ENCODE peak calls at places on chromosomes 12 and 14, in nine cellular contexts. J is SK-N-SH, V is stomach, D is upper lobe of left lung, N is breast epithelium, M is GM12891, G is HL-60, O is endothelial cell of umbilical vein, U is HepG2. L is an unnamed sample.

GRCh38 chr14:55116246-55117030 is 12.6 kb upstream of the LGALS3 start:
- DNase-seq in J (no peak), V (peak; percentile 62), D (no peak), N (no peak), M (no peak), G (peak; percentile 48), O (no peak), U (peak; percentile 63), L (peak; percentile 63)

GRCh38 chr14:54652188-54652889 is 85.4 kb downstream of the SAMD4A start:
- DNase-seq in J (no peak), V (peak; percentile 74), D (no peak), N (peak; percentile 75), M (no peak), G (no peak), O (peak; percentile 96), U (peak; percentile 91), L (peak; percentile 68)

GRCh38 chr12:66964629-66965028 is 285.8 kb upstream of the GRIP1 start:
- DNase-seq in J (no peak), V (no peak), D (no peak), N (no peak), M (no peak), G (no peak), O (no peak), U (no peak), L (no peak)

GRCh38 chr12:126685636-126686035 is 1581.3 kb upstream of the TMEM132C start:
- DNase-seq in J (no peak), V (no peak), D (no peak), N (no peak), M (no peak), G (no peak), O (no peak), U (no peak), L (no peak)

GRCh38 chr12:132426349-132427176 is 63.4 kb upstream of the FBRSL1 start:
- DNase-seq in J (no peak), V (no peak), D (peak; percentile 42), N (no peak), M (no peak), G (no peak), O (no peak), U (peak; percentile 47), L (no peak)

GRCh38 chr12:62123721-62124203 is 136.4 kb upstream of the USP15 start:
- DNase-seq in J (peak; percentile 11), V (peak; percentile 31), D (no peak), N (no peak), M (no peak), G (peak; percentile 23), O (peak; percentile 31), U (peak; percentile 31), L (peak; percentile 15)

GRCh38 chr12:64103821-64104220 is 118.3 kb downstream of the KICS2 start:
- DNase-seq in J (no peak), V (no peak), D (no peak), N (no peak), M (no peak), G (no peak), O (no peak), U (no peak), L (no peak)

GRCh38 chr12:49503674-49504180 is 35.1 kb upstream of the KCNH3 start:
- DNase-seq in J (no peak), V (peak; percentile 70), D (no peak), N (no peak), M (no peak), G (no peak), O (peak; percentile 94), U (no peak), L (peak; percentile 55)

GRCh38 chr12:71161575-71161974 is 3.8 kb upstream of the TSPAN8 start:
- DNase-seq in J (no peak), V (no peak), D (no peak), N (no peak), M (no peak), G (no peak), O (no peak), U (no peak), L (no peak)

GRCh38 chr12:7108042-7108927 is 729 bp downstream of the C1RL start:
- DNase-seq in J (peak; percentile 70), V (peak; percentile 79), D (peak; percentile 92), N (peak; percentile 73), M (peak; percentile 79), G (peak; percentile 94), O (peak; percentile 28), U (peak; percentile 69), L (peak; percentile 88)

GRCh38 chr14:106029959-106030358 is 503.6 kb downstream of the TMEM121 start:
- DNase-seq in J (no peak), V (no peak), D (no peak), N (no peak), M (no peak), G (no peak), O (no peak), U (no peak), L (no peak)

GRCh38 chr14:51539571-51540037 is 112.1 kb upstream of the FRMD6 start:
- DNase-seq in J (no peak), V (no peak), D (no peak), N (no peak), M (no peak), G (no peak), O (peak; percentile 82), U (no peak), L (no peak)

GRCh38 chr12:78778339-78778738 is 86.2 kb upstream of the SYT1 start:
- DNase-seq in J (no peak), V (no peak), D (no peak), N (no peak), M (no peak), G (no peak), O (no peak), U (no peak), L (no peak)

GRCh38 chr14:91041450-91041849 is 19.0 kb downstream of the RPS6KA5 start:
- DNase-seq in J (no peak), V (no peak), D (no peak), N (no peak), M (no peak), G (no peak), O (no peak), U (no peak), L (no peak)

GRCh38 chr12:107467716-107468115 is 217.9 kb upstream of the PWP1 start:
- DNase-seq in J (no peak), V (no peak), D (no peak), N (no peak), M (no peak), G (no peak), O (no peak), U (no peak), L (no peak)

GRCh38 chr12:123794027-123794426 is 31.9 kb downstream of the DNAH10 start:
- DNase-seq in J (no peak), V (no peak), D (no peak), N (no peak), M (no peak), G (no peak), O (no peak), U (no peak), L (no peak)

DNA sequence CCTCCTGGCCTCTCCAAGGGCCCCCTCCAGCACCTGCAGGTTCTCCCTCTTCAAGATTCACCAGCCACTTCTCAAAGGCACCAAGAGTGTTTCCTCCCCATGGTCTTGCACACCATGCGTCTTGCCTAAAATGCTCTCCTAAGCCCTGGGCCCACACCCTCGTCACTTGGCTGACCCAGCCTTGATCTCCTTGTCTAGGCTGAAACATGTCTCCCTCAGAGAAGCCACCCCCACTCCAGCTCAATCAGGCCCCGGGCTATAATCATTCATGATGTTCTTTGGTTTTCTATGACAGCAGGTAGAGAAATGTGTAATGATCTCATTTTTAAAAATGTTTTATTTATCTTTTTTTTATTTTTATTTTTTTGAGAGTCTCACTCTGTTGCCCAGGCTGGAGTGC is 88.1 kb downstream of the EFCAB11 start:
- DNase-seq in J (no peak), V (no peak), D (no peak), N (no peak), M (no peak), G (no peak), O (no peak), U (no peak), L (no peak)
- TF ChIP-seq POLR2AphosphoS5 in J (no peak), V (no peak), D (no peak), N (no peak), M (no peak), G (no peak), O (no peak), U (no peak), L (no peak)

GRCh38 chr14:62914025-62914424 is 131.2 kb downstream of the KCNH5 start:
- DNase-seq in J (peak; percentile 35), V (no peak), D (no peak), N (no peak), M (no peak), G (no peak), O (no peak), U (no peak), L (no peak)

DNA sequence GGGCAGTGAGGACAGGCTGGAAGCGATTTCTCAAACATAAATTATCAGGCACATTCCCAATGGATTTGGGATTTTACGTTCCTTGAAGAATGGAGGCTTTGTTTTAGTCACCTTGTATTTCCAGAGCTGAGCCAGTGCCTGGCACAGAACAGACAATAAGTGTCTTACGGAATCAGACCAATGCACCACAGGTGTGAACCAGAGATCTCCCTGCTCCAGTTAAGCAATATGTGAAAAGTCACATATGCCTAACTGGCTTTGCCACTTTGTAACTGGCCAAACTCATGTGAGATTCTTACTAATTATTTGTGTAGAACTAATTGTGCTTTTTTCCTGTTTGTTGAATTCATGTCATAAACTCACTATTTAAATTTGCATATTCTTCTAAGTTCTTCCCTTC is 130.4 kb downstream of the KCNH5 start:
- DNase-seq in J (no peak), V (no peak), D (no peak), N (no peak), M (no peak), G (no peak), O (no peak), U (no peak), L (no peak)
- TF ChIP-seq POLR2AphosphoS5 in J (no peak), V (no peak), D (no peak), N (no peak), M (no peak), G (no peak), O (no peak), U (no peak), L (no peak)

DNA sequence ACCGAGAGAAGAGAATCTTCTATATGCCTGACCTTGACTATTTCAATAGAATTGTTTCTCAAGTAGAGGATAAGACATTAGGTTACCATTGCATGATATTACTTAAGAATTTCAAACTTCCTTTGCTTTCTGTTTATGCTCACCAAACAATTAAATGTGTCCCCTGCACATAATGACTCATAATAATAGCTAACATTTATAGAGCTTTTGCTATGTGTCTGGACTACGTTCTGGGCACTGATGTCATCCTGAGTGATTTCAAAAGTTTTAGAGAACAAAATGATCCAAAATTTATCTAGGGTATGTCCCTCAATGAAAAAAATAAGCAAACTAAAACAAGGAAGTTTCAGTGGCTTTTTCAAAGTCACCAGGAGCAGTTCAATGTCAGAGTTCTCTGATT is 38.8 kb downstream of the SLC15A5 start:
- DNase-seq in J (no peak), V (no peak), D (no peak), N (no peak), M (no peak), G (no peak), O (no peak), U (no peak), L (no peak)
- TF ChIP-seq POLR2AphosphoS5 in J (no peak), V (no peak), D (no peak), N (no peak), M (no peak), G (no peak), O (no peak), U (no peak), L (no peak)

DNA sequence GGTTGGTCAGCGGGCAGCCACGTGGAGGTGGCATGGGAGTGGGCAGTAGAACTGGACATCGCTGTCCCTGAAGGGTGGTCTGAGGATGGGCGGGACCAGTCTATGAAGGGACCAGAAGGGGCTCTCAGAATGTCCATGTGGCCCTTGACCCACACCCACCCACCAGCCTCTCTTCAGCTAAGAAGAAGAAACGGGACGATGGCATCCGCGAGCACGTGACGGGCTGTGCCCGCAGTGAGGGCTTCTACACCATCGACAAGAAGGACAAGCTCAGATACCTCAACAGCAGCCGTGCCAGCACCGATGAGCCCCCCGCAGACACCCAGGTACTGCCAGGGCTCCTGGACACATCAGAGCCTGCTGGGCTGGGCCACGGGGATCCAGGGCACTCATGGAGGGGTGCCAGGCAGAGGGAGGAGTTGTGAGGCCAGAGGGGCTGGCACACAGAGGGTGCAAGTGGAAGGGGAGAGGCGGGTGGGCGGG is 21.3 kb downstream of the SETD1B start:
- DNase-seq in J (no peak), V (no peak), D (peak; percentile 72), N (no peak), M (no peak), G (no peak), O (no peak), U (no peak), L (no peak)
- TF ChIP-seq POLR2AphosphoS5 in J (no peak), V (no peak), D (no peak), N (no peak), M (no peak), G (no peak), O (no peak), U (no peak), L (no peak)